ENCODE peak calls at places on chromosomes 4 and X, in six cellular contexts. One of them, this sample, is unnamed.

GRCh38 chrX:68719181-68719903 is 71.9 kb downstream of the STARD8 start:
- DNase-seq in neural progenitor cell: no peak
- DNase-seq in GM23338: no peak
- DNase-seq in GM23248: no peak
- DNase-seq in MM.1S: no peak
- DNase-seq in PC-3: no peak
- DNase-seq in this sample: no peak

GRCh38 chr4:107930821-107931774 is at the start of gene CYP2U1:
- DNase-seq in GM23338: peak
- DNase-seq in MM.1S: peak
- DNase-seq in PC-3: peak
- DNase-seq in GM23248: peak
- DNase-seq in neural progenitor cell: peak
- DNase-seq in this sample: peak

GRCh38 chr4:182832352-182833120 is 84.7 kb downstream of the DCTD start:
- DNase-seq in GM23248: peak
- DNase-seq in MM.1S: no peak
- DNase-seq in GM23338: no peak
- DNase-seq in neural progenitor cell: no peak
- DNase-seq in PC-3: no peak
- DNase-seq in this sample: no peak

GRCh38 chrX:13376857-13377441 is 57.1 kb upstream of the ATXN3L start:
- DNase-seq in GM23338: no peak
- DNase-seq in GM23248: peak
- DNase-seq in neural progenitor cell: no peak
- DNase-seq in PC-3: peak
- DNase-seq in MM.1S: no peak
- DNase-seq in this sample: no peak

GRCh38 chrX:48035891-48036290 is 29.1 kb downstream of the SPACA5 start:
- DNase-seq in neural progenitor cell: no peak
- DNase-seq in GM23338: no peak
- DNase-seq in PC-3: no peak
- DNase-seq in MM.1S: no peak
- DNase-seq in GM23248: no peak
- DNase-seq in this sample: no peak

GRCh38 chr4:74675673-74676279 is 118.5 kb downstream of the BTC start:
- DNase-seq in PC-3: peak
- DNase-seq in neural progenitor cell: peak
- DNase-seq in GM23338: peak
- DNase-seq in MM.1S: peak
- DNase-seq in GM23248: peak
- DNase-seq in this sample: peak

GRCh38 chrX:150360331-150360730 is 2.8 kb upstream of the MAMLD1 start:
- DNase-seq in GM23338: no peak
- DNase-seq in neural progenitor cell: no peak
- DNase-seq in GM23248: no peak
- DNase-seq in MM.1S: no peak
- DNase-seq in PC-3: no peak
- DNase-seq in this sample: no peak

GRCh38 chr4:17544205-17544604 is 29.2 kb downstream of the CLRN2 start:
- DNase-seq in PC-3: peak
- DNase-seq in GM23248: peak
- DNase-seq in neural progenitor cell: no peak
- DNase-seq in GM23338: peak
- DNase-seq in MM.1S: no peak
- DNase-seq in this sample: no peak

GRCh38 chr4:8221476-8221875 is 22.4 kb downstream of the SH3TC1 start:
- DNase-seq in GM23338: no peak
- DNase-seq in PC-3: no peak
- DNase-seq in neural progenitor cell: no peak
- DNase-seq in MM.1S: no peak
- DNase-seq in GM23248: peak
- DNase-seq in this sample: no peak

GRCh38 chr4:175453456-175453855 is 358.6 kb downstream of the GPM6A start:
- DNase-seq in GM23248: no peak
- DNase-seq in MM.1S: no peak
- DNase-seq in GM23338: no peak
- DNase-seq in PC-3: no peak
- DNase-seq in neural progenitor cell: no peak
- DNase-seq in this sample: no peak

GRCh38 chr4:53306729-53307128 is 59.1 kb downstream of the SCFD2 start:
- DNase-seq in MM.1S: no peak
- DNase-seq in GM23248: peak
- DNase-seq in GM23338: no peak
- DNase-seq in PC-3: peak
- DNase-seq in neural progenitor cell: no peak
- DNase-seq in this sample: no peak

GRCh38 chr4:71188197-71188625 is 150.6 kb upstream of the SLC4A4 start:
- DNase-seq in neural progenitor cell: peak
- DNase-seq in MM.1S: no peak
- DNase-seq in GM23338: peak
- DNase-seq in PC-3: no peak
- DNase-seq in GM23248: peak
- DNase-seq in this sample: no peak

GRCh38 chr4:71186257-71186565 is 152.6 kb upstream of the SLC4A4 start:
- DNase-seq in PC-3: no peak
- DNase-seq in neural progenitor cell: no peak
- DNase-seq in MM.1S: no peak
- DNase-seq in GM23248: no peak
- DNase-seq in GM23338: no peak
- DNase-seq in this sample: no peak

GRCh38 chr4:71187399-71188196 is 151.2 kb upstream of the SLC4A4 start:
- DNase-seq in PC-3: peak
- DNase-seq in neural progenitor cell: peak
- DNase-seq in GM23248: peak
- DNase-seq in GM23338: no peak
- DNase-seq in MM.1S: no peak
- DNase-seq in this sample: no peak

GRCh38 chr4:71188951-71189350 is 149.9 kb upstream of the SLC4A4 start:
- DNase-seq in GM23338: no peak
- DNase-seq in PC-3: no peak
- DNase-seq in MM.1S: no peak
- DNase-seq in neural progenitor cell: no peak
- DNase-seq in GM23248: no peak
- DNase-seq in this sample: no peak

GRCh38 chr4:71186566-71187398 is 152.0 kb upstream of the SLC4A4 start:
- DNase-seq in GM23338: peak
- DNase-seq in PC-3: peak
- DNase-seq in neural progenitor cell: peak
- DNase-seq in MM.1S: peak
- DNase-seq in GM23248: peak
- DNase-seq in this sample: no peak
- TF ChIP-seq EZH2phosphoT487 in GM23338: no peak
- TF ChIP-seq EZH2phosphoT487 in PC-3: no peak
- TF ChIP-seq EZH2phosphoT487 in neural progenitor cell: peak
- TF ChIP-seq EZH2phosphoT487 in MM.1S: no peak
- TF ChIP-seq EZH2phosphoT487 in GM23248: no peak
- TF ChIP-seq EZH2phosphoT487 in this sample: no peak

GRCh38 chr4:38400946-38401345 is 263.1 kb upstream of the KLF3 start:
- DNase-seq in PC-3: peak
- DNase-seq in GM23338: no peak
- DNase-seq in GM23248: no peak
- DNase-seq in MM.1S: no peak
- DNase-seq in neural progenitor cell: no peak
- DNase-seq in this sample: no peak
- TF ChIP-seq EZH2phosphoT487 in PC-3: no peak
- TF ChIP-seq EZH2phosphoT487 in GM23338: no peak
- TF ChIP-seq EZH2phosphoT487 in GM23248: no peak
- TF ChIP-seq EZH2phosphoT487 in MM.1S: no peak
- TF ChIP-seq EZH2phosphoT487 in neural progenitor cell: no peak
- TF ChIP-seq EZH2phosphoT487 in this sample: no peak

GRCh38 chr4:2733001-2733843 is 22.9 kb downstream of the TNIP2 start:
- DNase-seq in PC-3: no peak
- DNase-seq in MM.1S: no peak
- DNase-seq in GM23248: no peak
- DNase-seq in neural progenitor cell: no peak
- DNase-seq in GM23338: no peak
- DNase-seq in this sample: no peak
- TF ChIP-seq EZH2phosphoT487 in PC-3: no peak
- TF ChIP-seq EZH2phosphoT487 in MM.1S: no peak
- TF ChIP-seq EZH2phosphoT487 in GM23248: no peak
- TF ChIP-seq EZH2phosphoT487 in neural progenitor cell: no peak
- TF ChIP-seq EZH2phosphoT487 in GM23338: no peak
- TF ChIP-seq EZH2phosphoT487 in this sample: no peak

GRCh38 chr4:179626687-179627086 is 2184.4 kb upstream of the AGA start:
- DNase-seq in PC-3: peak
- DNase-seq in GM23338: peak
- DNase-seq in GM23248: no peak
- DNase-seq in neural progenitor cell: peak
- DNase-seq in MM.1S: no peak
- DNase-seq in this sample: no peak

GRCh38 chr4:179624768-179625181 is 2182.5 kb upstream of the AGA start:
- DNase-seq in MM.1S: peak
- DNase-seq in GM23248: peak
- DNase-seq in neural progenitor cell: peak
- DNase-seq in PC-3: peak
- DNase-seq in GM23338: no peak
- DNase-seq in this sample: no peak

DNA sequence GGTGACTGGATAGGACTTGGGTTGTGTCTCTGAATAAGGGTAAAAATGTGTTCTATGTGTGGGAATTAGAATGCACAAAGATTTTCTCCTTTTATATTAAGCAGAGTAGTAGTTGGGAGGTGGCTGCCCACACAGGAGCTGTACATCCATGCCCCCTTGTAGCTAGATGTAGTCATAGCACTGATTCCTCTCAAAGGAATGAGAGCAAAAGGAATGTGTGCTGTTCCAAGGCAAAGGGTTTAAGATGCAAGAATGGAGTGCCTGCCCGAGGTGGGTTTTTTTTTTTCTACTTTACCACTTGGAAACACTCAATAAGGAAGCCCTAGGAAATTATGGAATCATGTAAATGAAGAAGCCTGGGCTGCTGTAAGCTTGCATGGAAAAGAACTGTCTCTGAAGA is 2183.2 kb upstream of the AGA start:
- DNase-seq in PC-3: peak
- DNase-seq in neural progenitor cell: peak
- DNase-seq in MM.1S: no peak
- DNase-seq in GM23338: no peak
- DNase-seq in GM23248: peak
- DNase-seq in this sample: no peak
- TF ChIP-seq EZH2phosphoT487 in PC-3: no peak
- TF ChIP-seq EZH2phosphoT487 in neural progenitor cell: no peak
- TF ChIP-seq EZH2phosphoT487 in MM.1S: no peak
- TF ChIP-seq EZH2phosphoT487 in GM23338: no peak
- TF ChIP-seq EZH2phosphoT487 in GM23248: no peak
- TF ChIP-seq EZH2phosphoT487 in this sample: no peak

GRCh38 chrX:39616098-39616729 is 481.5 kb downstream of the BCOR start:
- DNase-seq in PC-3: no peak
- DNase-seq in GM23338: no peak
- DNase-seq in MM.1S: peak
- DNase-seq in GM23248: no peak
- DNase-seq in neural progenitor cell: no peak
- DNase-seq in this sample: no peak
- TF ChIP-seq EZH2phosphoT487 in PC-3: no peak
- TF ChIP-seq EZH2phosphoT487 in GM23338: no peak
- TF ChIP-seq EZH2phosphoT487 in MM.1S: no peak
- TF ChIP-seq EZH2phosphoT487 in GM23248: no peak
- TF ChIP-seq EZH2phosphoT487 in neural progenitor cell: no peak
- TF ChIP-seq EZH2phosphoT487 in this sample: no peak

DNA sequence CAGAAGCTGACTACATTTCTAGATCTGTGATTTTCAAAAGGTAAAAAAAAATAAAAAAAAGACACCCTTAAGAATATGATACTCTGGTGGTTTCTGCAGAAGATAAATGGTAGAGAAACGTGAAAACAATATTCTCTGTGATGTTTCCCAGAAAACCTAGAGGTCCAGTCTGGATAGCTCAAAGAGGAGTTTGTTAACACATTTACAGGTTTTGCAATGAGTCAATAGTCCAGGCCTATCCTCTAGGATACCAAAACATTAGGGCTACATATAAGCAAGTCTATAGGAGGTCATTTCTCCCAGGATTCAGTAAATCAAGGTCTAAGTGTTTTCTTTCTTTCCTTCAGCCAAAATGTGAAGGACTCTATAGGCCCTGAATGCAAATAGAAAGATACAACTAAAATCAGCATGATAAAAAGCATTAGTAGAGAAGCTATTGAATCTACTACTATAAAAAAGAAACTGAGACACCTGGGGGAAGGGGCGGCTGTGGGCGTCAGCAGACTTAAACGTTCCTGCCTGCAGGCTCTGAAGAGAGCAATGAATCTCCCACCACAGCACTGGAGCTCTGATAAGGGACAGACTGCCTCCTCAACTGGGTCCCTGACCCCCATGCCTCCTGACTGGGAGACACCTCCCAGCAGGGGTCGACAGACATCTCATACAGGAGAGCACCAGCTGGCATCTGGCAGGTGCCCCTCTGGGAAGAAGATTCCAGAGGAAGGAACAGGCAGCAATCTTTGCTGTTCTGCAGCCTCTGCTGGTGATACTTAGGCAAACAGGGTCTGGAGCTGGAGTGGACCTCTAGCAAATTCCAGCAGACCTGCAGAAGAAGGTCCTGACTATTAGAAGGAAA is 33.7 kb upstream of the SPP1 start:
- DNase-seq in PC-3: no peak
- DNase-seq in MM.1S: no peak
- DNase-seq in GM23338: no peak
- DNase-seq in GM23248: no peak
- DNase-seq in neural progenitor cell: no peak
- DNase-seq in this sample: no peak
- TF ChIP-seq EZH2phosphoT487 in PC-3: no peak
- TF ChIP-seq EZH2phosphoT487 in MM.1S: no peak
- TF ChIP-seq EZH2phosphoT487 in GM23338: no peak
- TF ChIP-seq EZH2phosphoT487 in GM23248: no peak
- TF ChIP-seq EZH2phosphoT487 in neural progenitor cell: no peak
- TF ChIP-seq EZH2phosphoT487 in this sample: no peak

GRCh38 chr4:104429150-104429741 is 65.4 kb downstream of the CXXC4 start:
- DNase-seq in GM23248: no peak
- DNase-seq in PC-3: no peak
- DNase-seq in MM.1S: no peak
- DNase-seq in neural progenitor cell: no peak
- DNase-seq in GM23338: no peak
- DNase-seq in this sample: no peak
- TF ChIP-seq EZH2phosphoT487 in GM23248: no peak
- TF ChIP-seq EZH2phosphoT487 in PC-3: no peak
- TF ChIP-seq EZH2phosphoT487 in MM.1S: no peak
- TF ChIP-seq EZH2phosphoT487 in neural progenitor cell: no peak
- TF ChIP-seq EZH2phosphoT487 in GM23338: no peak
- TF ChIP-seq EZH2phosphoT487 in this sample: no peak

GRCh38 chrX:72539822-72540221 is 32.8 kb downstream of the HDAC8 start:
- DNase-seq in neural progenitor cell: peak
- DNase-seq in GM23338: peak
- DNase-seq in MM.1S: no peak
- DNase-seq in GM23248: no peak
- DNase-seq in PC-3: no peak
- DNase-seq in this sample: no peak
- TF ChIP-seq EZH2phosphoT487 in neural progenitor cell: no peak
- TF ChIP-seq EZH2phosphoT487 in GM23338: no peak
- TF ChIP-seq EZH2phosphoT487 in MM.1S: no peak
- TF ChIP-seq EZH2phosphoT487 in GM23248: no peak
- TF ChIP-seq EZH2phosphoT487 in PC-3: no peak
- TF ChIP-seq EZH2phosphoT487 in this sample: no peak

GRCh38 chrX:45862801-45863200 is 662.1 kb upstream of the DIPK2B start:
- DNase-seq in GM23338: peak
- DNase-seq in GM23248: no peak
- DNase-seq in PC-3: no peak
- DNase-seq in neural progenitor cell: no peak
- DNase-seq in MM.1S: no peak
- DNase-seq in this sample: no peak
- TF ChIP-seq EZH2phosphoT487 in GM23338: no peak
- TF ChIP-seq EZH2phosphoT487 in GM23248: no peak
- TF ChIP-seq EZH2phosphoT487 in PC-3: no peak
- TF ChIP-seq EZH2phosphoT487 in neural progenitor cell: no peak
- TF ChIP-seq EZH2phosphoT487 in MM.1S: no peak
- TF ChIP-seq EZH2phosphoT487 in this sample: no peak